ENCODE peak calls at places on chromosomes 16 and 17, in seven cellular contexts. O is cardiac fibroblast, J is stomach, F is neural progenitor cell, Q is foreskin fibroblast, W is testis, I is lung. N is an unnamed sample.

GRCh38 chr17:20293501-20293900 is 173.8 kb downstream of the LGALS9B start:
- DNase-seq in F (no peak), I (no peak), Q (no peak), J (no peak), O (no peak), W (no peak), N (no peak)

GRCh38 chr16:69294051-69294450 is 17.1 kb upstream of the VPS4A start:
- DNase-seq in J (no peak), F (no peak), I (no peak), O (no peak), Q (no peak), W (no peak), N (no peak)

GRCh38 chr16:67944690-67945391 is 921 bp upstream of the LCAT start:
- DNase-seq in W (no peak), J (no peak), O (no peak), I (no peak), Q (no peak), F (no peak), N (no peak)

GRCh38 chr17:73772107-73772705 is 128.0 kb upstream of the SDK2 start:
- DNase-seq in O (no peak), W (no peak), Q (no peak), J (no peak), F (no peak), I (no peak), N (no peak)

GRCh38 chr17:77914440-77915254 is 43.9 kb upstream of the TNRC6C start:
- DNase-seq in J (no peak), F (peak; percentile 13), Q (no peak), W (peak; percentile 40), I (no peak), O (peak; percentile 64), N (no peak)

GRCh38 chr17:75571197-75571884 is 16.3 kb upstream of the MYO15B start:
- DNase-seq in Q (peak; percentile 42), W (peak; percentile 40), F (no peak), I (peak; percentile 51), J (peak; percentile 48), O (peak; percentile 19), N (no peak)

GRCh38 chr17:48483471-48484131 is 47.2 kb downstream of the HOXB1 start:
- DNase-seq in Q (peak; percentile 98), O (peak; percentile 83), I (no peak), F (no peak), J (no peak), W (no peak), N (no peak)

GRCh38 chr16:588639-588888 is 1.3 kb upstream of the RAB40C start:
- DNase-seq in J (peak; percentile 56), I (no peak), Q (peak; percentile 78), W (peak; percentile 55), O (peak; percentile 72), F (peak; percentile 81), N (no peak)

GRCh38 chr17:73841431-73842060 is 197.3 kb upstream of the SDK2 start:
- DNase-seq in J (no peak), F (peak; percentile 66), W (no peak), O (peak; percentile 5), I (no peak), Q (no peak), N (no peak)

GRCh38 chr16:50389900-50390896 is 21.4 kb upstream of the BRD7 start:
- DNase-seq in J (no peak), Q (no peak), W (no peak), F (no peak), I (no peak), O (no peak), N (no peak)

GRCh38 chr16:85573696-85574641 is 39.2 kb upstream of the GSE1 start:
- DNase-seq in I (no peak), O (peak; percentile 87), J (no peak), W (peak; percentile 87), F (no peak), Q (peak; percentile 64), N (peak; percentile 82)

GRCh38 chr17:69607162-69607834 is 192.8 kb downstream of the MAP2K6 start:
- DNase-seq in W (peak; percentile 86), I (peak; percentile 52), F (peak; percentile 84), Q (peak; percentile 94), J (peak; percentile 78), O (peak; percentile 83), N (peak; percentile 65)

GRCh38 chr17:82737981-82738877 is 2.8 kb downstream of the FN3K start:
- DNase-seq in I (peak; percentile 64), F (no peak), W (peak; percentile 92), J (peak; percentile 64), O (peak; percentile 66), Q (peak; percentile 52), N (peak; percentile 77)

GRCh38 chr16:31221357-31222160 is 4.6 kb upstream of the PYDC1 start:
- DNase-seq in J (no peak), O (no peak), F (no peak), I (no peak), W (no peak), Q (no peak), N (no peak)

GRCh38 chr17:15123593-15124590 is 141.2 kb downstream of the PMP22 start:
- DNase-seq in Q (peak; percentile 98), J (no peak), O (no peak), W (no peak), F (no peak), I (no peak), N (no peak)

GRCh38 chr17:3988297-3989120 is 24.3 kb upstream of the ATP2A3 start:
- DNase-seq in F (no peak), J (no peak), Q (no peak), I (no peak), O (peak; percentile 81), W (no peak), N (no peak)

GRCh38 chr17:559699-560378 is 154.8 kb downstream of the VPS53 start:
- DNase-seq in J (no peak), I (peak; percentile 36), O (peak; percentile 88), W (no peak), F (no peak), Q (peak; percentile 93), N (peak; percentile 46)

GRCh38 chr17:69581061-69581955 is 166.8 kb downstream of the MAP2K6 start:
- DNase-seq in O (no peak), F (no peak), I (no peak), W (no peak), J (no peak), Q (no peak), N (peak; percentile 29)

GRCh38 chr17:66203274-66204015 is 11.5 kb upstream of the CEP112 start:
- DNase-seq in W (no peak), Q (no peak), I (no peak), F (no peak), J (no peak), O (no peak), N (no peak)

GRCh38 chr17:21379080-21379711 is 3.0 kb downstream of the KCNJ12 start:
- DNase-seq in W (no peak), I (no peak), J (peak; percentile 94), O (no peak), F (no peak), Q (no peak), N (peak; percentile 61)

GRCh38 chr17:77778636-77779524 is 179.6 kb upstream of the TNRC6C start:
- DNase-seq in I (peak; percentile 39), J (peak; percentile 34), W (peak; percentile 19), Q (no peak), F (no peak), O (peak; percentile 54), N (peak; percentile 71)

DNA sequence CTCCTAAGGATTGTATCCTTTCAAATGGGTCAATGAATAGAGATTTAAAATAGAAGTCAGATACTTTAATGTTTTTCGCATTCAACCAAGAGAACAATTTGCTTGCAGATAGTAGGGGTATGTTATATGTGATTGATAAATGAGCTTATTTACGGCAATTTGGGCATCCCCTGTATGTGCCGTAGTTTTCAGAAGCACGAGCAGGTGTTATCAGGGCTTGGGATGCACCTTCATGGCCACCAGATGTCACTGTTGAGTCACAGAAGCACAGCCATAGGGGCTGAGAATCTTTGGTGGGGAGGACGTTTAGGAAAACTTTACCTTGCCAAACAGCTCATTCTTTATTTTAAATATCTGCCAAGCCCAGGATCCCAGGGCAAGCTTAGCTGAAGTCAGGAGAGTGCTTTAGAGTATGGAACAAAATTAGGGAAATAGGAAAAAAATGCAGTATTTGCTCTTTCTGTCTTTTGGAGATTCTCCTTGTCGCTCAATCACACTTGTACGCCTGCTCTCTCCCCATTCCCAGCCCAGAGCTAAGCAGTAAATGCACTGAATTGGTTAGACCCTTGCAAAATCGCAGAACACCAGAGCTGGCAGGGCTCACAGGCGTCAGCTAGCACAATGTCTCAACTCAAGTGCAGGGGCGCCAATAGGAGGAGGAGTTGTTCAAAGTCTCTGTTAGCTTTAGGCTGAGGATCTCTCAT is 93.6 kb upstream of the MPHOSPH6 start:
- DNase-seq in F (peak; percentile 80), W (peak; percentile 68), O (peak; percentile 61), I (peak; percentile 60), J (peak; percentile 68), Q (peak; percentile 77), N (peak; percentile 19)
- H3K4me3 ChIP-seq in F (no peak overlapping the region), W (no peak overlapping the region), O (no peak overlapping the region), I (no peak overlapping the region), J (no peak overlapping the region), Q (no peak overlapping the region), N (no peak overlapping the region)

GRCh38 chr17:67289174-67289876 is 44.3 kb upstream of the HELZ start:
- DNase-seq in F (no peak), J (peak; percentile 50), Q (peak; percentile 72), O (peak; percentile 99), I (peak; percentile 66), W (peak; percentile 94), N (peak; percentile 87)
- H3K4me3 ChIP-seq in F (no peak overlapping the region), J (no peak overlapping the region), Q (peak overlapping the region; percentile 22), O (no peak overlapping the region), I (no peak overlapping the region), W (no peak overlapping the region), N (no peak overlapping the region)

DNA sequence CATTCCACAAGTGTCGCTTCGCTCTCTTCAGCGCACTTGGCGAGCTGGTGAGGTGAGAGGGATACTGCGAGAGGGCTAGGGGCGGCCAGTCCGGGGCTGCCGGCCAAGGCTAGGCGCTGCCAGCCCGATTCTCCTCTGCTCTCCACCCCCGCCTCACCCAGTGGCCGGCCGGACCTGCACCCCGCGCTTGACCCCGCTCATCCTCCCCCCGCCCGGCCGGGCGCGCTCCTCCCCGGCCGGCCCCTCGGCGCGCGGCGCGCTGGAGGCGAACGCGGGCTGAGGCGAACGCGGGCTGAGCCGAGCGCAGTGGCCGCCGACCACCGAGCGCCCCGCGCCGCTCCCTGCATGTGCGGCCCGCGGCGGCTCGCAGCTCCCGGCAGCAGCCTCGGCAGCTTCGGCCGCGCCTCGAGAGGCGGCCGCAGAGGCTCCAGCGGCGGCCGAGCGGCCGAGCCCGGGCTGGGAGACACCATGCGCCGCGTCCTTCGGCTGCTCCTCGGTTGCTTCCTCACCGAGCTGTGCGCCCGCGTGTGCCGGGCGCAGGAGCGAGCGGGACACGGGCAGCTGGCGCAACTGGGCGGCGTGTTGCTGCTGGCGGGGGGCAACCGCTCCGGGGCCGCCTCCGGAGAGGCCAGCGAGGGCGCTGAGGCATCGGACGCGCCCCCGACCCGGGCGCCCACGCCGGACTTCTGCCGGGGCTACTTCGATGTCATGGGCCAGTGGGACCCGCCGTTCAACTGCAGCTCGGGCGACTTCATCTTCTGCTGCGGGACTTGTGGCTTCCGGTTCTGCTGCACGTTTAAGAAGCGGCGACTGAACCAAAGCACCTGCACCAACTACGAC is at the start of gene SHISA9:
- DNase-seq in F (peak; percentile 85), O (no peak), W (no peak), Q (peak; percentile 57), J (no peak), I (no peak), N (no peak)
- H3K4me3 ChIP-seq in F (peak within 1 kb of the TSS; percentile 87), O (no peak within 1 kb of the TSS), W (peak within 1 kb of the TSS; percentile 20), Q (no peak within 1 kb of the TSS), J (peak within 1 kb of the TSS; percentile 32), I (no peak within 1 kb of the TSS), N (peak within 1 kb of the TSS; percentile 3)

DNA sequence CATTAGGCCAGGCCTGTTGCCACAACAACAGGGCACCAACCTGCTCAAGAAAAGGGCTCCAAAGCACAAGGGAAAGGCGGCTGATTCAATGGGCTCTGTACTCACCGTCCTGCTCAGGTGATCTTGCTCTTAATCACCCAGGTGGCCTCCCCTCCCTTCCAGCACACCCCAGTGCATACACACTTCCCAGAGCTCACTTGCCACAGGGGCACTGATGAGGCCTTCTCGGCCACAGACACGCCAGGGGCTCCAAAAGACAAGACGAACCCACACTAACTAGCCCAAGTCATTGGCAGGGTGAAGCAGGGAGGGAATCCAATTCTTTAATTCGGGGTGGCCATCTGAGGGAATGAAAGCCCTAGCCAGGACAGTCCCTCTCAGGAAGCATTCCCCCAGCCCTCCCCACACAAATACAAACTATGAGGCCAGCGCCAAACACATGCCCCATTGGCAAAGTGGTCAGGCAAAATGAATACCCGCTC is 1.4 kb downstream of the MYO18A start:
- DNase-seq in F (no peak), O (no peak), I (no peak), J (peak; percentile 68), W (no peak), Q (no peak), N (no peak)
- H3K4me3 ChIP-seq in F (peak overlapping the region; percentile 67), O (peak overlapping the region; percentile 65), I (no peak overlapping the region), J (peak overlapping the region; percentile 64), W (no peak overlapping the region), Q (peak overlapping the region; percentile 57), N (peak overlapping the region; percentile 48)